ENCODE peak calls at places on chromosomes 6 and 20, in nine cellular contexts. S is NCI-H187; O is NCI-H1436; Q is G401; K is NCI-H524; L is iPS-NIHi11; B is immature natural killer cell; C is lower leg skin; P is stimulated activated naive CD8-positive, alpha-beta T cell treated with anti-CD3 and anti-CD28 coated beads, Interleukin-15, Interleukin-2, amounts not matched to agents 100 U/mL and 50 U/mL, for 24 hours. H is an unnamed sample.

GRCh38 chr6:27617700-27618689 is 145.1 kb upstream of the ZNF184 start:
- DNase-seq in S (no peak), O (no peak), Q (peak), K (peak), L (peak), B (no peak), C (no peak), P (peak), H (peak)

GRCh38 chr20:41149679-41150131 is 12.4 kb downstream of the PLCG1 start:
- DNase-seq in S (no peak), O (no peak), Q (no peak), K (no peak), L (no peak), B (no peak), C (no peak), P (no peak), H (no peak)

GRCh38 chr6:52724041-52724405 is 39.3 kb downstream of the GSTA2 start:
- DNase-seq in S (no peak), O (no peak), Q (no peak), K (no peak), L (no peak), B (no peak), C (no peak), P (no peak), H (no peak)

GRCh38 chr6:138546733-138547185 is 47.5 kb upstream of the NHSL1 start:
- DNase-seq in S (no peak), O (no peak), Q (no peak), K (no peak), L (peak), B (no peak), C (no peak), P (no peak), H (no peak)

GRCh38 chr6:104184036-104184435 is 675.7 kb downstream of the HACE1 start:
- DNase-seq in S (no peak), O (no peak), Q (no peak), K (no peak), L (no peak), B (no peak), C (no peak), P (no peak), H (no peak)

GRCh38 chr6:109139109-109139508 is 43.8 kb downstream of the CEP57L1 start:
- DNase-seq in S (no peak), O (no peak), Q (no peak), K (no peak), L (no peak), B (no peak), C (no peak), P (no peak), H (no peak)

GRCh38 chr6:94401311-94401710 is 982.0 kb upstream of the EPHA7 start:
- DNase-seq in S (no peak), O (no peak), Q (no peak), K (no peak), L (no peak), B (no peak), C (no peak), P (no peak), H (peak)

GRCh38 chr20:53149184-53149651 is 177.1 kb downstream of the TSHZ2 start:
- DNase-seq in S (no peak), O (peak), Q (no peak), K (no peak), L (no peak), B (no peak), C (no peak), P (no peak), H (no peak)

GRCh38 chr6:38771111-38771694 is 56.1 kb downstream of the DNAH8 start:
- DNase-seq in S (no peak), O (no peak), Q (no peak), K (no peak), L (no peak), B (no peak), C (no peak), P (no peak), H (no peak)

GRCh38 chr6:145820000-145820399 is 5.4 kb upstream of the FBXO30 start:
- DNase-seq in S (no peak), O (no peak), Q (no peak), K (no peak), L (no peak), B (peak), C (no peak), P (no peak), H (no peak)

GRCh38 chr6:111784423-111784822 is 88.8 kb downstream of the FYN start:
- DNase-seq in S (no peak), O (no peak), Q (peak), K (peak), L (no peak), B (no peak), C (no peak), P (no peak), H (no peak)

GRCh38 chr6:81808834-81809598 is 56.5 kb upstream of the TENT5A start:
- DNase-seq in S (no peak), O (no peak), Q (peak), K (no peak), L (no peak), B (no peak), C (no peak), P (no peak), H (peak)

GRCh38 chr6:35599761-35600658 is 87.3 kb upstream of the TULP1 start:
- DNase-seq in S (no peak), O (no peak), Q (no peak), K (no peak), L (no peak), B (no peak), C (no peak), P (no peak), H (no peak)

GRCh38 chr6:128713461-128713860 is 169.5 kb upstream of the LAMA2 start:
- DNase-seq in S (no peak), O (no peak), Q (no peak), K (no peak), L (no peak), B (no peak), C (no peak), P (no peak), H (no peak)

GRCh38 chr6:131979515-131980337 is 28.6 kb upstream of the CCN2 start:
- DNase-seq in S (no peak), O (no peak), Q (no peak), K (no peak), L (no peak), B (no peak), C (no peak), P (no peak), H (no peak)

GRCh38 chr6:16477367-16478149 is 239.2 kb downstream of the GMPR start:
- DNase-seq in S (no peak), O (no peak), Q (no peak), K (peak), L (no peak), B (no peak), C (no peak), P (no peak), H (no peak)

GRCh38 chr20:5557123-5557522 is 193.1 kb upstream of the SHLD1 start:
- DNase-seq in S (no peak), O (peak), Q (peak), K (peak), L (peak), B (peak), C (no peak), P (peak), H (peak)

GRCh38 chr20:642398-643174 is 10.4 kb downstream of the SRXN1 start:
- DNase-seq in S (no peak), O (no peak), Q (no peak), K (peak), L (peak), B (no peak), C (no peak), P (no peak), H (no peak)

GRCh38 chr6:116328528-116328903 is 42.2 kb upstream of the DSE start:
- DNase-seq in S (no peak), O (no peak), Q (no peak), K (no peak), L (no peak), B (no peak), C (no peak), P (no peak), H (no peak)

GRCh38 chr6:153503810-153504209 is 372.7 kb upstream of the RGS17 start:
- DNase-seq in S (no peak), O (no peak), Q (no peak), K (peak), L (peak), B (no peak), C (no peak), P (no peak), H (no peak)